ENCODE peak calls at places on chromosomes 3 and 15, in ten cellular contexts. One of them, this sample, is unnamed.

GRCh38 chr3:37824954-37825328 is 36.7 kb upstream of the CTDSPL start:
- DNase-seq in DND-41: no peak
- DNase-seq in MM.1S: no peak
- DNase-seq in RWPE1: no peak
- DNase-seq in foreskin fibroblast: no peak
- DNase-seq in WTC11: no peak
- DNase-seq in astrocyte of the spinal cord: no peak
- DNase-seq in PC-9: no peak
- DNase-seq in cardiac fibroblast: no peak
- DNase-seq in astrocyte of the cerebellum: no peak
- DNase-seq in this sample: no peak

GRCh38 chr3:119219069-119219468 is 21.6 kb downstream of the B4GALT4 start:
- DNase-seq in DND-41: no peak
- DNase-seq in MM.1S: peak
- DNase-seq in RWPE1: no peak
- DNase-seq in foreskin fibroblast: no peak
- DNase-seq in WTC11: no peak
- DNase-seq in astrocyte of the spinal cord: no peak
- DNase-seq in PC-9: no peak
- DNase-seq in cardiac fibroblast: no peak
- DNase-seq in astrocyte of the cerebellum: no peak
- DNase-seq in this sample: no peak

GRCh38 chr3:121482651-121483050 is 63.1 kb downstream of the POLQ start:
- DNase-seq in DND-41: no peak
- DNase-seq in MM.1S: no peak
- DNase-seq in RWPE1: peak
- DNase-seq in foreskin fibroblast: peak
- DNase-seq in WTC11: no peak
- DNase-seq in astrocyte of the spinal cord: peak
- DNase-seq in PC-9: no peak
- DNase-seq in cardiac fibroblast: peak
- DNase-seq in astrocyte of the cerebellum: peak
- DNase-seq in this sample: peak

GRCh38 chr3:59780209-59780608 is 730.4 kb upstream of the CFAP20DC start:
- DNase-seq in DND-41: no peak
- DNase-seq in MM.1S: no peak
- DNase-seq in RWPE1: no peak
- DNase-seq in foreskin fibroblast: no peak
- DNase-seq in WTC11: no peak
- DNase-seq in astrocyte of the spinal cord: no peak
- DNase-seq in PC-9: no peak
- DNase-seq in cardiac fibroblast: no peak
- DNase-seq in astrocyte of the cerebellum: no peak
- DNase-seq in this sample: peak

GRCh38 chr15:52486003-52486996 is 42.4 kb downstream of the MYO5A start:
- DNase-seq in DND-41: no peak
- DNase-seq in MM.1S: no peak
- DNase-seq in RWPE1: no peak
- DNase-seq in foreskin fibroblast: no peak
- DNase-seq in WTC11: peak
- DNase-seq in astrocyte of the spinal cord: peak
- DNase-seq in PC-9: no peak
- DNase-seq in cardiac fibroblast: peak
- DNase-seq in astrocyte of the cerebellum: no peak
- DNase-seq in this sample: no peak

GRCh38 chr3:106130384-106131084 is 261.7 kb upstream of the CBLB start:
- DNase-seq in DND-41: no peak
- DNase-seq in MM.1S: no peak
- DNase-seq in RWPE1: peak
- DNase-seq in foreskin fibroblast: peak
- DNase-seq in WTC11: no peak
- DNase-seq in astrocyte of the spinal cord: peak
- DNase-seq in PC-9: no peak
- DNase-seq in cardiac fibroblast: peak
- DNase-seq in astrocyte of the cerebellum: peak
- DNase-seq in this sample: peak

GRCh38 chr15:83284563-83285283 is at the start of gene BNC1:
- DNase-seq in DND-41: no peak
- DNase-seq in MM.1S: no peak
- DNase-seq in RWPE1: peak
- DNase-seq in foreskin fibroblast: peak
- DNase-seq in WTC11: peak
- DNase-seq in astrocyte of the spinal cord: peak
- DNase-seq in PC-9: no peak
- DNase-seq in cardiac fibroblast: no peak
- DNase-seq in astrocyte of the cerebellum: no peak
- DNase-seq in this sample: peak

GRCh38 chr3:141303481-141304223 is 64.7 kb upstream of the ZBTB38 start:
- DNase-seq in DND-41: peak
- DNase-seq in MM.1S: peak
- DNase-seq in RWPE1: peak
- DNase-seq in foreskin fibroblast: peak
- DNase-seq in WTC11: peak
- DNase-seq in astrocyte of the spinal cord: peak
- DNase-seq in PC-9: peak
- DNase-seq in cardiac fibroblast: peak
- DNase-seq in astrocyte of the cerebellum: peak
- DNase-seq in this sample: peak

GRCh38 chr3:194884649-194885315 is 199.1 kb downstream of the FAM43A start:
- DNase-seq in DND-41: no peak
- DNase-seq in MM.1S: no peak
- DNase-seq in RWPE1: no peak
- DNase-seq in foreskin fibroblast: no peak
- DNase-seq in WTC11: no peak
- DNase-seq in astrocyte of the spinal cord: no peak
- DNase-seq in PC-9: no peak
- DNase-seq in cardiac fibroblast: peak
- DNase-seq in astrocyte of the cerebellum: no peak
- DNase-seq in this sample: no peak
- TF ChIP-seq CTCF in DND-41: no peak
- TF ChIP-seq CTCF in MM.1S: no peak
- TF ChIP-seq CTCF in RWPE1: no peak
- TF ChIP-seq CTCF in foreskin fibroblast: no peak
- TF ChIP-seq CTCF in WTC11: no peak
- TF ChIP-seq CTCF in astrocyte of the spinal cord: no peak
- TF ChIP-seq CTCF in PC-9: no peak
- TF ChIP-seq CTCF in cardiac fibroblast: no peak
- TF ChIP-seq CTCF in astrocyte of the cerebellum: no peak
- TF ChIP-seq CTCF in this sample: no peak

DNA sequence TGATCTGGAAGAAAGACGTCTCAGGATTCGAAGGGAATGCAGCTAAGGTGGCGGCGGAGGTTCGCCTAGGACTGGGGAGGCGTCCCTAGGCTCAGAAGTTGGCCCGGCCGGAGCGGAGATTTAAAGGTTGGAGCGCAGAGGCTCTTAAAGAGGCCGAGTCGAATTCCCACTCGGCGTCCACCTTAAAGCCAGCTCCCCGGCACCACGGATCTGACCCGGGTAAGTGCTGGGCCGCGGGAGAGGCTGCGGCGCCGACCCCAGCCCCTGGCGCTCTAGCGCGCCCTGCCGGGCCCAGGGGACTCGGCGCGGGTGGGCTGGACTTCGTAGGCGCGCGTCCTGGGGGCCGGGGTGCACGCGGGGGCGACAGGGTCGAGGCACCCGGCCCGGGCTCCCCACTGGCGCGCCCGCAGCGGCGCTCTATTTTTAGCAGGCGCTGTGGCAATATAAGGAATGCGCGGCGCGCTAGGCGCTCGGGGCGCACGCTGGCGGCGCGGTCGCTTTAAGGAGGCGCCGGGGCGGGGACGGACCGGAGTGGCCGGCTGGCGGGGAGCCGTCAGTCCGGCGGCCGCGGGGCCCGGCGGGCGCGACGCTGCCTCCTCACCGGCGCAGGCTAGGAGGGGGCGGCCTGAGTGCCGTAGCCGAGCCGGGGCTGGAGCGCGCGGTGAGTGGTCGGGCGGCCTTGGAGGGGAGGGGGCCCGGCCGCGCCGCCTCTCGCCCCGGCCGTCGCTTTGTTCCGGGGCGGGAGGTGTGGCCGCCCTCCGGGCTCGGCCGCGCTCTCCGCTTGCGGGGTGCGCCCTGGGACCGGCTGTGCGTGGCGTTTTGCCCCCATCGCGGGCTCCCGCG is at the start of gene MRAS:
- DNase-seq in DND-41: no peak
- DNase-seq in MM.1S: peak
- DNase-seq in RWPE1: peak
- DNase-seq in foreskin fibroblast: peak
- DNase-seq in WTC11: peak
- DNase-seq in astrocyte of the spinal cord: peak
- DNase-seq in PC-9: peak
- DNase-seq in cardiac fibroblast: peak
- DNase-seq in astrocyte of the cerebellum: no peak
- DNase-seq in this sample: peak
- TF ChIP-seq CTCF in DND-41: no peak
- TF ChIP-seq CTCF in MM.1S: peak
- TF ChIP-seq CTCF in RWPE1: peak
- TF ChIP-seq CTCF in foreskin fibroblast: peak
- TF ChIP-seq CTCF in WTC11: no peak
- TF ChIP-seq CTCF in astrocyte of the spinal cord: peak
- TF ChIP-seq CTCF in PC-9: no peak
- TF ChIP-seq CTCF in cardiac fibroblast: no peak
- TF ChIP-seq CTCF in astrocyte of the cerebellum: peak
- TF ChIP-seq CTCF in this sample: peak

DNA sequence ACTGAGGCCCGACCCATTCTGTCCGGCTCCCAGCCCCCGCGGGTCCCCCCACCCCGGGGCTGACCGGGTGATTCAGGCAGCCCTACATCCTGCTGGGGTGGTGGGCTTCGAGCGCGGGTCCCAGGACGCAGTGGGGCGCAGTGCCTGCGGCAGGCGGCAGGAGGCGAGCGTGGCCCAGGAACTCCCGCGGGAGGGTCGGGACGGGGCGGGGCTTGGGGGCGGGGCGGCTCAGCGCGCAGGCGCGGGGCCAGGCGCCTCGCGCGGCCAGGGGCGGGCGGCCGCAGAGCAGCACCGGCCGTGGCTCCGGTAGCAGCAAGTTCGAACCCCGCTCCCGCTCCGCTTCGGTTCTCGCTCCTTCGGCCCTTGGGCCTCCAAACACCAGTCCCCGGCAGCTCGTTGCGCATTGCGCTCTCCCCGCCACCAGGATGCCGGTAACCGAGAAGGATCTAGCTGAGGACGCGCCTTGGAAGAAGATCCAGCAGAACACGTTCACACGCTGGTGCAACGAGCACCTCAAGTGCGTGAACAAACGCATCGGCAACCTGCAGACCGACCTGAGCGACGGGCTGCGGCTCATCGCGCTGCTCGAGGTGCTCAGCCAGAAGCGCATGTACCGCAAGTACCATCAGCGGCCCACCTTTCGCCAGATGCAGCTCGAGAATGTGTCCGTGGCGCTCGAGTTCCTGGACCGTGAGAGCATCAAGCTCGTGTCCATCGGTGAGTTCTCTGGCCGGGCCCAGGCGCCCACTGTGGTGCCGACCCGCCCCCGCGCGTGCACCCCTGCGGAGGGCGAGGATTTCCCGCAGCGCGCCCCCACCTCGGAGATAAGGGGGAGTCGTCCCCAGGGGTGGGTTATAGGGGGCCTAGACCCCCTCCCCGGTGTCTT is at the start of gene FLNB:
- DNase-seq in DND-41: peak
- DNase-seq in MM.1S: peak
- DNase-seq in RWPE1: peak
- DNase-seq in foreskin fibroblast: peak
- DNase-seq in WTC11: peak
- DNase-seq in astrocyte of the spinal cord: peak
- DNase-seq in PC-9: peak
- DNase-seq in cardiac fibroblast: peak
- DNase-seq in astrocyte of the cerebellum: no peak
- DNase-seq in this sample: peak
- TF ChIP-seq CTCF in DND-41: peak
- TF ChIP-seq CTCF in MM.1S: peak
- TF ChIP-seq CTCF in RWPE1: peak
- TF ChIP-seq CTCF in foreskin fibroblast: peak
- TF ChIP-seq CTCF in WTC11: peak
- TF ChIP-seq CTCF in astrocyte of the spinal cord: peak
- TF ChIP-seq CTCF in PC-9: peak
- TF ChIP-seq CTCF in cardiac fibroblast: peak
- TF ChIP-seq CTCF in astrocyte of the cerebellum: peak
- TF ChIP-seq CTCF in this sample: peak

GRCh38 chr15:40807888-40808194 is 568 bp upstream of the DNAJC17 start:
- DNase-seq in DND-41: no peak
- DNase-seq in MM.1S: no peak
- DNase-seq in RWPE1: no peak
- DNase-seq in foreskin fibroblast: no peak
- DNase-seq in WTC11: no peak
- DNase-seq in astrocyte of the spinal cord: no peak
- DNase-seq in PC-9: no peak
- DNase-seq in cardiac fibroblast: no peak
- DNase-seq in astrocyte of the cerebellum: no peak
- DNase-seq in this sample: no peak

GRCh38 chr15:40806672-40807027 is 239 bp upstream of the ZFYVE19 start:
- DNase-seq in DND-41: no peak
- DNase-seq in MM.1S: no peak
- DNase-seq in RWPE1: no peak
- DNase-seq in foreskin fibroblast: no peak
- DNase-seq in WTC11: no peak
- DNase-seq in astrocyte of the spinal cord: no peak
- DNase-seq in PC-9: no peak
- DNase-seq in cardiac fibroblast: no peak
- DNase-seq in astrocyte of the cerebellum: no peak
- DNase-seq in this sample: no peak

GRCh38 chr15:40809051-40809450 is 1.8 kb upstream of the DNAJC17 start:
- DNase-seq in DND-41: no peak
- DNase-seq in MM.1S: no peak
- DNase-seq in RWPE1: no peak
- DNase-seq in foreskin fibroblast: no peak
- DNase-seq in WTC11: no peak
- DNase-seq in astrocyte of the spinal cord: no peak
- DNase-seq in PC-9: no peak
- DNase-seq in cardiac fibroblast: no peak
- DNase-seq in astrocyte of the cerebellum: no peak
- DNase-seq in this sample: no peak

GRCh38 chr15:40803688-40804087 is 3.2 kb upstream of the ZFYVE19 start:
- DNase-seq in DND-41: no peak
- DNase-seq in MM.1S: no peak
- DNase-seq in RWPE1: no peak
- DNase-seq in foreskin fibroblast: no peak
- DNase-seq in WTC11: no peak
- DNase-seq in astrocyte of the spinal cord: no peak
- DNase-seq in PC-9: no peak
- DNase-seq in cardiac fibroblast: no peak
- DNase-seq in astrocyte of the cerebellum: no peak
- DNase-seq in this sample: no peak

DNA sequence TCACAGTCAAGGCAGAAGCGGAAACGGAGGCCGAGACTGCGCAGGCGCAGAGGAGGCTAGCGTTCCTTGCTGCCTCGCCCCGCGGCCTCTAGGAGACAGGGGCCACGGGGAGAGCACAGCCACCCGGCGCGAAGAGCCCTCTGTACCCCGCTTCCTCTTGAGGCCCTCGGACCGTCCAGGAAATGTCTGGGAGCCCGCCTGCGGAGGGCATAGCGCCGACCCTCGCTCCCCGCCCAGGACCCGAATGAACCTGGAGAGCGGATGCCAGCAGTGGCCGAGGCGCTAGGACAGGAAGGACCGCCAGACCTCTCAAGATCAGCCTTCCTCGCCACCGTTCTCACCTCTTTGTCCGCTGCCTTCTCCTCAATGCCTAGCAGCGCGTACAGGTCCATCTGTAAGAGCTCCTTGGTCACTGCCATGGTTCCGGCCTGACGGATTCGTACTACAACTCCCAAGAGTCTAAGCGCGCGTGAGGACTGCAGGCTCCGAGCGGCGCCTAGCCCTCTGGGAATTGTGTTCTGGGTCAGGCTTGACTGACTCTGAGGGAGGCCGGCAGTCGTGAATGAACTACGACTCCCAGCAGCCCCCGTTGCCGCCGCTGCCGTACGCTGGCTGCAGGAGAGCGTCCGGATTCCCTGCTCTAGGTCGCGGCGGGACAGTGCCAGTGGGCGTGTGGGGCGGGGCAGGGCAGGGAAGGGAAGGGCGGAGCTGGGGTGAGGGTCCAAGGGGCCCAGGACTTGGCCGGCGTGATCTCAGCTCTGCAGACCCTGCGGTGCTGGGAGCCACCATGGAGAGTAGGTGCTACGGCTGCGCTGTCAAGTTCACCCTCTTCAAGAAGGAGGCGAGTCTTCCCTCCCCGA is at the start of the genes DNAJC17 and ZFYVE19:
- DNase-seq in DND-41: peak
- DNase-seq in MM.1S: peak
- DNase-seq in RWPE1: peak
- DNase-seq in foreskin fibroblast: peak
- DNase-seq in WTC11: peak
- DNase-seq in astrocyte of the spinal cord: peak
- DNase-seq in PC-9: peak
- DNase-seq in cardiac fibroblast: peak
- DNase-seq in astrocyte of the cerebellum: peak
- DNase-seq in this sample: peak
- TF ChIP-seq CTCF in DND-41: peak
- TF ChIP-seq CTCF in MM.1S: peak
- TF ChIP-seq CTCF in RWPE1: no peak
- TF ChIP-seq CTCF in foreskin fibroblast: no peak
- TF ChIP-seq CTCF in WTC11: no peak
- TF ChIP-seq CTCF in astrocyte of the spinal cord: no peak
- TF ChIP-seq CTCF in PC-9: no peak
- TF ChIP-seq CTCF in cardiac fibroblast: no peak
- TF ChIP-seq CTCF in astrocyte of the cerebellum: no peak
- TF ChIP-seq CTCF in this sample: peak